ENCODE peak calls at places on chromosomes 7 and 10, in four cellular contexts. C is stomach, I is thoracic aorta, R is OCI-LY7. N is an unnamed sample.

GRCh38 chr10:43816351-43817321 is 168.0 kb upstream of the ZNF32 start:
- DNase-seq in I (no peak), R (peak), C (peak), N (no peak)

GRCh38 chr7:65731562-65732035 is 141.3 kb upstream of the VKORC1L1 start:
- DNase-seq in I (no peak), C (peak), R (no peak), N (no peak)

GRCh38 chr7:97179454-97180104 is 62.1 kb downstream of the SDHAF3 start:
- DNase-seq in I (no peak), R (peak), C (peak), N (no peak)

GRCh38 chr10:126016156-126016805 is 119.9 kb downstream of the FANK1 start:
- DNase-seq in I (no peak), C (no peak), R (no peak), N (no peak)

GRCh38 chr10:110500515-110500905 is 2.8 kb downstream of the DUSP5 start:
- DNase-seq in I (no peak), R (no peak), C (no peak), N (no peak)

GRCh38 chr7:91082854-91083495 is 181.3 kb upstream of the FZD1 start:
- DNase-seq in I (no peak), R (peak), C (no peak), N (no peak)

GRCh38 chr10:74024600-74024999 is 26.7 kb downstream of the VCL start:
- DNase-seq in C (no peak), R (no peak), I (no peak), N (no peak)

GRCh38 chr10:78745445-78745844 is 323.3 kb upstream of the ZMIZ1 start:
- DNase-seq in R (no peak), C (peak), I (no peak), N (no peak)

GRCh38 chr10:77969029-77969635 is 42.6 kb upstream of the DLG5 start:
- DNase-seq in I (no peak), R (no peak), C (no peak), N (no peak)

GRCh38 chr10:47402681-47403301 is 18.7 kb upstream of the ZNF488 start:
- DNase-seq in I (no peak), R (no peak), C (no peak), N (peak)

GRCh38 chr7:130421685-130422084 is 19.1 kb downstream of the CEP41 start:
- DNase-seq in C (no peak), R (no peak), I (no peak), N (no peak)

GRCh38 chr7:2247141-2247985 is 5.3 kb downstream of the NUDT1 start:
- DNase-seq in C (no peak), R (peak), I (no peak), N (no peak)

GRCh38 chr10:92244796-92245195 is 46.1 kb downstream of the CPEB3 start:
- DNase-seq in R (no peak), C (no peak), I (no peak), N (no peak)
- TF ChIP-seq CTCF in R (no peak), C (no peak), I (no peak), N (no peak)

GRCh38 chr7:150751702-150752101 is 14.5 kb downstream of the GIMAP5 start:
- DNase-seq in R (no peak), I (no peak), C (no peak), N (no peak)

GRCh38 chr7:150753239-150753638 is 16.0 kb downstream of the GIMAP5 start:
- DNase-seq in R (no peak), C (no peak), I (no peak), N (no peak)

GRCh38 chr7:150754950-150755349 is 17.7 kb downstream of the GIMAP5 start:
- DNase-seq in I (no peak), C (no peak), R (no peak), N (no peak)

GRCh38 chr7:150755473-150756099 is 18.4 kb downstream of the GIMAP5 start:
- DNase-seq in I (no peak), R (no peak), C (no peak), N (no peak)

DNA sequence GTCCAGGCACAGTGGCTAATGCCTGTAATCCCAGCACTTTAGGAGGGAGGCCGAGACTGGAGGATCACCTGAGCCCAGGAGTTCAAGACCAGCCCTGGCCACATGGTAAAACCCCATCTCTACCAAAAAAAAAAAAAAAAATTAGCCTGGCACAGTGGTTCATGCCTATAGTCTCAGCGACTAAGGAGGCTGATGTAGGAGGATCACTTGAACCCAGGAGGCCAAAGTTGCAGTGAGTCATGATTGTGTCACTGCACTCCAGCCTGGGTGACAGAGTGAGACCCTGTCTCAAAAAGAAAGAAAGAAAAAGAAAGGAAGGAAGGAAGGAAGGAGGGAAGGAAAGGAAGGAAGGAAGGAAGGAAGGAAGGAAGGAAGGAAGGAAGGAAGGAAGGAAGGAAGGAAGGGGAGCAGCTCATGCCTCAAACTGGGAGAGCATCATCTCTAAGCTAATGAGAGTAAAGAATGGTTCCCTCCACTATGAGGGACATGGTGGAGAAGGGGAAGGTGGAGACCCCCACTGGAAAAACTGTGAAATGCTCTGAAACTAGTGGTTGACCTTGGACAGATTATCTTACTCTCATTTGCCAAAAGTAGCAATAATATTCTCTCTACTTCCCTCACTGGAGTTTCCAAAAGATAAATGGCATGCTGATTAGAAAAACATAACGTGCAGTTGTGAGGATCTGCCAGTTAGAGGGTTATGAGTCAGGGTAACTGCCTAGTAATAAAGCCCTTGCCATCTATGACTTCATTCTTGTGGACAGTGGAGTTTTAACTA is 16.8 kb downstream of the GIMAP5 start:
- DNase-seq in C (no peak), R (peak), I (no peak), N (no peak)
- TF ChIP-seq CTCF in C (no peak), R (peak), I (no peak), N (peak)

GRCh38 chr7:18700147-18700546 is 204.6 kb downstream of the HDAC9 start:
- DNase-seq in R (peak), I (no peak), C (no peak), N (no peak)
- TF ChIP-seq CTCF in R (peak), I (no peak), C (no peak), N (peak)

GRCh38 chr10:21488954-21489446 is 36.5 kb downstream of the SKIDA1 start:
- DNase-seq in C (no peak), R (no peak), I (no peak), N (peak)
- TF ChIP-seq CTCF in C (no peak), R (no peak), I (no peak), N (no peak)

GRCh38 chr7:6577369-6578113 is at the start of gene ZDHHC4:
- DNase-seq in C (peak), I (peak), R (peak), N (peak)

GRCh38 chr7:6579446-6579845 is 2.2 kb downstream of the ZDHHC4 start:
- DNase-seq in R (peak), C (no peak), I (no peak), N (no peak)

GRCh38 chr7:6575246-6576023 is 1.8 kb upstream of the ZDHHC4 start:
- DNase-seq in I (no peak), C (no peak), R (no peak), N (no peak)

GRCh38 chr7:6578114-6579084 is 1.1 kb downstream of the ZDHHC4 start:
- DNase-seq in I (no peak), C (no peak), R (no peak), N (no peak)

DNA sequence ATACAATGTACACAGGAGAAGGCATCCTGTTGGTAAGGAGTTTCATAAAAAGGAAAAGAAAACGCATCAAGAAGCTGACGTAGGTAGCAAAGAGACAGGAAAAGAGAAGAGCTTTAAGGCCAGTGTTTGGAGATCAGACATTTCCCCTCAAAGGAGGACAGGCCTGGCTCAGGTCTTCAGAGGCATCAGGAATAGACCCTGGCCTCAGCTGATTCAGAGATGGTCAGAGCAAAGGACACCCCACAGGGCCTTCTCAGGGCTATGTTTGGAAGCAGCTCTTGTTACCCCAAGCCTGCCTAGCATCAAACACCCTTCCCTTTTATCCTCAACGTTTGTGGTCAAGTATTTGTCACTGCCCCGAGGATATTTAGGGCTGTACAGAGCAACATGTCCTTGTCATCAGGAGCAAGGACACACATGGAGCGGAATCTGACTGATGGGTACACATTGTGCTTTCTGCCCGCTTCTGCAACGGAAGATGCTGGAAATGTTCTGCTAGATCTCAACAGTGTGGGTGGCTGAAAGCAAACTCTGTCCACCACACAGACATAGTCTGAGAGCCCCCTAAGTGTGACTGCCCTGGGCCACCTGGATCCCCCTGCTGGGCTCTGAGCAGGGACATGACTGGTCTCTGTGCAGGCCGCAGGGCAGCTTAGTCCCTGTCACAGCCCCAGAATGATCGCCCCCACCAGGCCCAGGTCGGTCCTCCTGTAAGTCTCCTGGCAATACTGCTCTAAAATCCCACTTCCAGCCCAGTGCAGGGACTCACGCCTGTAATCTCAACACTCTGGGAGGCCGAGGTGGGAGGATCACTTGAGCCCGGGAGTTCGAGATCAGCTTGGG is 1.0 kb upstream of the ZDHHC4 start:
- DNase-seq in R (no peak), C (no peak), I (no peak), N (no peak)
- TF ChIP-seq CTCF in R (no peak), C (no peak), I (no peak), N (no peak)

GRCh38 chr10:91340613-91341362 is 69.4 kb upstream of the HECTD2 start:
- DNase-seq in R (no peak), I (no peak), C (no peak), N (no peak)
- TF ChIP-seq CTCF in R (no peak), I (no peak), C (no peak), N (no peak)

DNA sequence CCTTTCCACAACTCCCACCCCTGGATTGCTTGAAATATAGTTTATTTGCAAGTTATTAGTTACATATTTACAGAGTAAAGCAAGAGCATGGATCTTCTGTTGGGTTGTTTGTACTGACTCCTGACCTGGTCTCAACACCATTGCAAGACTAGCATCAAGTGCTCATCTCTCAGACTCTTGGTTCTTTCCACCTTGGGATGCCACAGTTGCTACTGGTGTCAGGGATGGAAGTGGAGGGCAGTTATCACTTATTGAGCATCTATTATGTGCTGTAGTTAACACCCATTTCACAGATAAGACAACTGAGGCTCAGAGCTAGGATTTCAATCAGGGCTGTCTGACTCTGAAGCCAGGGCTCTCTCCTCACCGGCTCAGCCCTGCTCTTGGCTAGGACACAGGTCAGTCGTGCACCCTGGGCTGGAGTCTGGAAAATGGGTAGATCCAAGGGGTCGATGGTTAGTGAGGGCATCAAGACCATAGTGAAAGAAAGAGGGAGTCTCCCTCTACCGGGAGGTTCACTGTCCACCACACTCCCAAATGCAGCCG is 614 bp upstream of the ADAMTS14 start:
- DNase-seq in C (no peak), R (no peak), I (no peak), N (no peak)
- TF ChIP-seq CTCF in C (no peak), R (no peak), I (no peak), N (no peak)

N was measured in type B pancreatic cell.